ENCODE peak calls at places on chromosomes 16 and 17, in ten cellular contexts. F is A549, V is body of pancreas, W is hepatocyte, J is ovary, R is foreskin fibroblast, M is lower leg skin, S is GM12864, P is heart left ventricle, I is mucosa of descending colon. N is an unnamed sample.

GRCh38 chr17:61478026-61478789 is 26.0 kb downstream of the TBX4 start:
- DNase-seq in I (no peak), M (no peak), R (no peak), F (no peak), P (no peak), S (no peak), V (no peak), W (no peak), J (no peak), N (no peak)

GRCh38 chr16:6643083-6643686 is 689.5 kb upstream of the RBFOX1 start:
- DNase-seq in V (peak; percentile 63), M (peak; percentile 49), P (no peak), S (peak; percentile 16), R (peak; percentile 68), W (peak; percentile 56), I (no peak), F (peak; percentile 45), J (peak; percentile 26), N (no peak)

GRCh38 chr16:86509759-86510464 is 415 bp upstream of the FOXF1 start:
- DNase-seq in S (no peak), V (no peak), J (peak; percentile 52), F (no peak), W (peak; percentile 87), R (peak; percentile 73), M (no peak), I (peak; percentile 67), P (peak; percentile 44), N (no peak)

GRCh38 chr16:12119562-12119961 is 143.0 kb downstream of the SNX29 start:
- DNase-seq in W (no peak), J (peak; percentile 42), S (no peak), I (no peak), F (no peak), P (peak; percentile 45), V (no peak), R (peak; percentile 59), M (peak; percentile 26), N (no peak)

GRCh38 chr17:45757431-45758218 is 26.5 kb upstream of the CRHR1 start:
- DNase-seq in M (no peak), P (no peak), I (no peak), V (no peak), J (no peak), W (no peak), R (no peak), F (no peak), S (no peak), N (no peak)

GRCh38 chr16:17070882-17071592 is 399.7 kb downstream of the XYLT1 start:
- DNase-seq in R (peak; percentile 2), P (no peak), I (peak; percentile 70), V (peak; percentile 26), S (peak; percentile 92), W (peak; percentile 22), F (peak; percentile 6), J (peak; percentile 16), M (peak; percentile 46), N (no peak)

GRCh38 chr17:66990047-66990446 is 25.5 kb downstream of the CACNG4 start:
- DNase-seq in M (no peak), P (no peak), I (no peak), R (no peak), V (no peak), J (no peak), F (no peak), S (no peak), W (no peak), N (no peak)

GRCh38 chr17:63993368-63993990 is 4.7 kb upstream of the PRR29 start:
- DNase-seq in R (no peak), W (no peak), P (no peak), V (no peak), J (no peak), F (no peak), I (no peak), S (no peak), M (no peak), N (no peak)

GRCh38 chr16:15054357-15055140 is 1.3 kb downstream of the NTAN1 start:
- DNase-seq in W (no peak), R (no peak), V (no peak), M (no peak), I (no peak), F (no peak), P (no peak), J (no peak), S (no peak), N (no peak)

GRCh38 chr17:7559307-7560171 is 989 bp downstream of the TNFSF13 start:
- DNase-seq in I (peak; percentile 38), P (no peak), S (no peak), J (peak; percentile 48), M (no peak), V (peak; percentile 59), W (no peak), F (no peak), R (no peak), N (no peak)

GRCh38 chr16:22719945-22720344 is 94.0 kb upstream of the HS3ST2 start:
- DNase-seq in S (no peak), V (no peak), M (no peak), J (no peak), R (no peak), F (no peak), P (no peak), I (no peak), W (no peak), N (no peak)

GRCh38 chr17:51630101-51630671 is 369.8 kb downstream of the UTP18 start:
- DNase-seq in F (no peak), R (no peak), I (no peak), J (no peak), S (no peak), P (no peak), W (no peak), M (no peak), V (no peak), N (no peak)

GRCh38 chr17:2784864-2785263 is 11.4 kb upstream of the RAP1GAP2 start:
- DNase-seq in M (no peak), R (no peak), V (no peak), W (no peak), I (no peak), F (no peak), P (no peak), S (no peak), J (no peak), N (no peak)

GRCh38 chr16:67150058-67150832 is 553 bp downstream of the B3GNT9 start:
- DNase-seq in J (peak; percentile 59), I (no peak), W (peak; percentile 86), R (peak; percentile 87), F (peak; percentile 62), M (no peak), S (no peak), P (peak; percentile 62), V (peak; percentile 28), N (no peak)

GRCh38 chr17:69909389-69909788 is 165.6 kb upstream of the KCNJ16 start:
- DNase-seq in W (no peak), S (no peak), J (no peak), V (no peak), F (no peak), M (no peak), R (peak; percentile 26), P (no peak), I (no peak), N (no peak)

GRCh38 chr17:45052052-45052772 is 780 bp upstream of the DCAKD start:
- DNase-seq in I (peak; percentile 66), P (peak; percentile 61), J (peak; percentile 65), F (peak; percentile 38), V (peak; percentile 54), S (no peak), R (peak; percentile 53), M (no peak), W (peak; percentile 44), N (no peak)

GRCh38 chr16:49755716-49756115 is 100.2 kb downstream of the ZNF423 start:
- DNase-seq in I (no peak), W (no peak), V (no peak), F (no peak), M (no peak), S (no peak), P (no peak), R (no peak), J (no peak), N (no peak)

GRCh38 chr16:78844028-78844427 is 744.6 kb downstream of the WWOX start:
- DNase-seq in V (no peak), I (no peak), W (no peak), P (no peak), S (no peak), R (no peak), J (no peak), M (no peak), F (no peak), N (no peak)
- H3K4me3 ChIP-seq in V (no peak overlapping the region), I (no peak overlapping the region), W (no peak overlapping the region), P (no peak overlapping the region), S (no peak overlapping the region), R (no peak overlapping the region), J (no peak overlapping the region), M (no peak overlapping the region), F (no peak overlapping the region), N (no peak overlapping the region)

GRCh38 chr17:16286947-16287562 is 66.2 kb downstream of the CENPV start:
- DNase-seq in F (peak; percentile 51), R (no peak), M (no peak), W (no peak), S (no peak), J (peak; percentile 28), I (peak; percentile 62), V (no peak), P (peak; percentile 31), N (no peak)
- TF ChIP-seq CTCF in F (no peak), R (peak; percentile 27), M (no peak), W (no peak), S (peak; percentile 33), J (no peak), I (no peak), V (no peak), P (no peak), N (peak; percentile 36)

DNA sequence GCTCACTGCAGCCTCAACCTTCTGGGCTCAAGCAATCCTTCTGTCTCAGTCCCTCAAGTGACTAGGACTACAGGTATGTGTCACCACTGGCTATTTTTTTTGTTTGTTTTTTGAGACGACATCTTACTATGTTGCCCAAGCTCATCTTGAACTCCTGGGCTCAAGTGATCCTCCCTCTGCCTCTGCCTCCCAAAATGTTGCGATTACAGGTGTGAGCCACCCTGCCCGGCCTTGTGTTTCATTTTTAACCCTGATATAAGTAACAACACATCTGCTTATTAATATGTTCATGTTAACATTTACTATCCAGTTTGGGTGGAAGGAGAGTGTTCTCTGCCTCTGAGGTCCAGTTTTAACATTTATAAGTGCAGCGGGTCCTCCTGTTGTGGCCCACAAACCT is 3.1 kb downstream of the FAM20A start:
- DNase-seq in J (no peak), M (no peak), F (no peak), W (no peak), V (no peak), I (no peak), P (no peak), R (no peak), S (no peak), N (no peak)
- H3K4me3 ChIP-seq in J (no peak overlapping the region), M (no peak overlapping the region), F (no peak overlapping the region), W (no peak overlapping the region), V (no peak overlapping the region), I (no peak overlapping the region), P (peak overlapping the region; percentile 77), R (peak overlapping the region; percentile 75), S (no peak overlapping the region), N (no peak overlapping the region)

DNA sequence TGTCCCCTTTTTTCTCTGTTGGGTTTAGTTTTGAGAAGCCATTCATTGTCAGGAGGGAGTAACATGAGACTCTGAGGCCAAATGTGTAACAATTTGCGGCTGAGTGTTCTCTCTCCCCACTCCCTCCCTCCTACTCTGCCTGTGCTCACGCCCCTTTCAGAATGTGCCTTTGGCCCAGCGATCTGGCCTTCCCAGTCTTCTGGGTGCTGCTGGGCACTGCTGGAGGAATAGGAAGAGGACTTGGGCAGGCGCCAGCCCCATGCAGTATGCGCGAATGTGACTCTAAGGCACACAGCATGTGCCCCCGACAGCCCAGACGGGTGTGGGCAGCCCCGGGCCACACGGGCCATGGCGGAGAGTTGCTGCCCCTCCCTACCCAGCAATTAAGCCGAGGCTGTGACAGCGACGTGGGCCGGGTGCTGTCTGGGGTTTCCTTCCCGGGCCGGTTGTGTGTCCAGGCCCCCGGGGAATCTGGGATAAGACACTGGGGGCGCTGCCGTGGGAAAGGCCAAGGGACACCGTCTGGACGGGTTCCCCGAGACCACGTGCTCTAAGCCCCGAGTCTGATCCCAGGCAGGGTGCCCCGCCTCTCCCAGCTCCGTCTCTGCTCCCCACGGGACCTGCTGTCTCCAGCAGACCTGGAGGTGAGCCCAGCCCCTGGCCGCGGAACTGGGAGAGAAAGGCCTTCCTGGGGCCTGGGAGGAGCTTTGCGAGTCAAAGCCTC is 92.4 kb downstream of the IRX3 start:
- DNase-seq in R (peak; percentile 46), J (peak; percentile 41), M (peak; percentile 71), W (no peak), S (no peak), V (peak; percentile 30), P (peak; percentile 95), F (no peak), I (peak; percentile 41), N (no peak)
- TF ChIP-seq CTCF in R (no peak), J (no peak), M (no peak), W (no peak), S (no peak), V (no peak), P (no peak), F (no peak), I (no peak), N (no peak)